ENCODE peak calls at places on chromosomes 1 and 21, in ten cellular contexts. Z is psoas muscle; Q is osteocyte; K is fibroblast of pulmonary artery; V is spleen; T is CD8-positive, alpha-beta T cell; L is RWPE1; N is astrocyte of the spinal cord; X is CD4-positive, alpha-beta T cell; G is PC-3. I is an unnamed sample.

GRCh38 chr1:152917794-152918193 is 9.4 kb downstream of the IVL start:
- DNase-seq in Z (no peak), Q (no peak), K (no peak), V (no peak), T (no peak), L (no peak), N (no peak), X (no peak), G (peak; percentile 12), I (no peak)

GRCh38 chr1:233143266-233143665 is 152.3 kb downstream of the PCNX2 start:
- DNase-seq in Z (no peak), Q (no peak), K (no peak), V (no peak), T (no peak), L (no peak), N (no peak), X (no peak), G (no peak), I (no peak)

GRCh38 chr1:86788300-86789206 is 84.2 kb downstream of the SH3GLB1 start:
- DNase-seq in Z (peak; percentile 72), Q (no peak), K (peak; percentile 90), V (no peak), T (no peak), L (peak; percentile 50), N (peak; percentile 85), X (no peak), G (peak; percentile 79), I (no peak)

GRCh38 chr1:117932576-117932975 is 3.0 kb downstream of the WDR3 start:
- DNase-seq in Z (no peak), Q (no peak), K (no peak), V (no peak), T (no peak), L (peak; percentile 2), N (no peak), X (no peak), G (peak; percentile 69), I (no peak)

GRCh38 chr21:37903396-37903795 is 12.9 kb downstream of the KCNJ6 start:
- DNase-seq in Z (no peak), Q (no peak), K (no peak), V (no peak), T (no peak), L (no peak), N (no peak), X (no peak), G (no peak), I (no peak)

GRCh38 chr1:64865105-64865757 is 101.1 kb downstream of the JAK1 start:
- DNase-seq in Z (no peak), Q (no peak), K (no peak), V (no peak), T (no peak), L (no peak), N (no peak), X (no peak), G (no peak), I (no peak)

GRCh38 chr1:206754011-206754410 is 16.6 kb upstream of the IL19 start:
- DNase-seq in Z (no peak), Q (no peak), K (peak; percentile 70), V (no peak), T (no peak), L (no peak), N (no peak), X (no peak), G (no peak), I (no peak)

GRCh38 chr1:58528518-58528917 is 18.0 kb downstream of the OMA1 start:
- DNase-seq in Z (no peak), Q (no peak), K (peak; percentile 92), V (no peak), T (no peak), L (peak; percentile 45), N (no peak), X (no peak), G (peak; percentile 26), I (no peak)

GRCh38 chr1:230321741-230322420 is 104.3 kb downstream of the PGBD5 start:
- DNase-seq in Z (peak; percentile 72), Q (no peak), K (no peak), V (no peak), T (no peak), L (no peak), N (no peak), X (no peak), G (no peak), I (no peak)

GRCh38 chr1:55049914-55050278 is 10.5 kb downstream of the PCSK9 start:
- DNase-seq in Z (no peak), Q (no peak), K (peak; percentile 78), V (no peak), T (no peak), L (no peak), N (peak; percentile 60), X (no peak), G (no peak), I (no peak)

GRCh38 chr1:89843279-89844121 is 22.7 kb downstream of the LRRC8D start:
- DNase-seq in Z (peak; percentile 81), Q (peak; percentile 89), K (peak; percentile 63), V (peak; percentile 96), T (peak; percentile 55), L (peak; percentile 84), N (peak; percentile 70), X (peak; percentile 74), G (peak; percentile 67), I (peak; percentile 56)
- TF ChIP-seq CTCF in Z (peak; percentile 75), Q (peak; percentile 90), K (peak; percentile 11), V (peak; percentile 85), T (peak; percentile 79), L (peak; percentile 75), N (peak; percentile 53), X (peak; percentile 60), G (peak; percentile 69), I (peak; percentile 76)

GRCh38 chr1:225422033-225422605 is 5.7 kb downstream of the LBR start:
- DNase-seq in Z (no peak), Q (no peak), K (no peak), V (no peak), T (no peak), L (no peak), N (no peak), X (no peak), G (no peak), I (no peak)

GRCh38 chr1:225415967-225416745 is 11.7 kb downstream of the LBR start:
- DNase-seq in Z (no peak), Q (no peak), K (no peak), V (no peak), T (no peak), L (no peak), N (no peak), X (no peak), G (no peak), I (no peak)

GRCh38 chr1:225415307-225415706 is 12.5 kb downstream of the LBR start:
- DNase-seq in Z (no peak), Q (no peak), K (no peak), V (no peak), T (no peak), L (no peak), N (no peak), X (no peak), G (no peak), I (no peak)

GRCh38 chr1:225418059-225418458 is 9.8 kb downstream of the LBR start:
- DNase-seq in Z (no peak), Q (no peak), K (no peak), V (no peak), T (no peak), L (no peak), N (no peak), X (no peak), G (no peak), I (no peak)

GRCh38 chr1:225418598-225418997 is 9.2 kb downstream of the LBR start:
- DNase-seq in Z (no peak), Q (no peak), K (no peak), V (no peak), T (no peak), L (no peak), N (no peak), X (no peak), G (peak; percentile 54), I (no peak)
- TF ChIP-seq CTCF in Z (no peak), Q (no peak), K (no peak), V (no peak), T (no peak), L (no peak), N (no peak), X (no peak), G (peak; percentile 29), I (no peak)

GRCh38 chr1:1123581-1124507 is 8.0 kb upstream of the C1orf159 start:
- DNase-seq in Z (peak; percentile 47), Q (no peak), K (peak; percentile 44), V (peak; percentile 57), T (no peak), L (no peak), N (no peak), X (no peak), G (no peak), I (no peak)

GRCh38 chr1:1120866-1121563 is 5.1 kb upstream of the C1orf159 start:
- DNase-seq in Z (no peak), Q (no peak), K (no peak), V (peak; percentile 76), T (no peak), L (no peak), N (no peak), X (no peak), G (no peak), I (no peak)

GRCh38 chr1:1121611-1122077 is 5.8 kb upstream of the C1orf159 start:
- DNase-seq in Z (no peak), Q (no peak), K (no peak), V (peak; percentile 72), T (no peak), L (no peak), N (no peak), X (no peak), G (no peak), I (no peak)

GRCh38 chr1:1122981-1123480 is 7.1 kb upstream of the C1orf159 start:
- DNase-seq in Z (peak; percentile 32), Q (no peak), K (peak; percentile 16), V (peak; percentile 68), T (no peak), L (no peak), N (no peak), X (no peak), G (peak; percentile 46), I (no peak)

GRCh38 chr1:1122078-1122811 is 6.4 kb upstream of the C1orf159 start:
- DNase-seq in Z (peak; percentile 90), Q (peak; percentile 94), K (peak; percentile 70), V (peak; percentile 96), T (peak; percentile 68), L (peak; percentile 79), N (peak; percentile 46), X (peak; percentile 82), G (peak; percentile 92), I (peak; percentile 83)
- TF ChIP-seq CTCF in Z (peak; percentile 86), Q (peak; percentile 93), K (peak; percentile 70), V (peak; percentile 90), T (peak; percentile 81), L (peak; percentile 88), N (peak; percentile 92), X (peak; percentile 91), G (peak; percentile 98), I (peak; percentile 93)

DNA sequence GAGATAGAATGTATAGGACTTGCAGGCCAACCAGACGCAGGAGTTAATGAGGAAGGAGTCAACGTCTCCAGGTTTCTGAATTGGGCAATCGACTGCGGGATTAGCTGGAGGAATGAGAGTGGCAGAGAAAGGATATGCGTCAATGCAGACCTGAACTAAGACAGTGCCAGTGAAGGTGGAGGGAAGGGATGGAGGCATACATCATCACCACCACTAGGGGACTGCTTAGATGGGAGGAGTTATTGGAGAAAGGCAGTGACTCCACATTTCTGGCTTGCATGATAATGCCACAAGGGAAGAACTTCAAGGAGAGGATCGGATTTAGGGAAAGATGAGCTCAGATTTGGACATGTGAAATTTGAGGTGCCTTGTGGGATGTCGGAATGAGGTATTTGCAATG is 17.4 kb downstream of the VASH2 start:
- DNase-seq in Z (no peak), Q (no peak), K (peak; percentile 43), V (no peak), T (no peak), L (peak; percentile 41), N (peak; percentile 33), X (no peak), G (peak; percentile 69), I (peak; percentile 12)
- TF ChIP-seq CTCF in Z (peak; percentile 34), Q (peak; percentile 44), K (peak; percentile 61), V (no peak), T (no peak), L (no peak), N (peak; percentile 63), X (no peak), G (peak; percentile 75), I (peak; percentile 59)